ENCODE peak calls at places on chromosomes 11 and 22, in eight cellular contexts. One of them, this sample, is unnamed.

GRCh38 chr22:32475428-32476010 is 908 bp downstream of the FBXO7 start:
- DNase-seq in IMR-90: no peak
- DNase-seq in ovary: peak
- DNase-seq in DND-41: peak
- DNase-seq in spleen: peak
- DNase-seq in RWPE2: no peak
- DNase-seq in upper lobe of right lung: no peak
- DNase-seq in GM23338: peak
- DNase-seq in this sample: no peak

GRCh38 chr22:46595545-46595944 is 24.6 kb upstream of the GRAMD4 start:
- DNase-seq in IMR-90: no peak
- DNase-seq in ovary: no peak
- DNase-seq in DND-41: no peak
- DNase-seq in spleen: peak
- DNase-seq in RWPE2: no peak
- DNase-seq in upper lobe of right lung: peak
- DNase-seq in GM23338: no peak
- DNase-seq in this sample: peak

GRCh38 chr11:67415501-67416304 is at the start of gene CARNS1:
- DNase-seq in IMR-90: no peak
- DNase-seq in ovary: peak
- DNase-seq in DND-41: no peak
- DNase-seq in spleen: peak
- DNase-seq in RWPE2: no peak
- DNase-seq in upper lobe of right lung: no peak
- DNase-seq in GM23338: peak
- DNase-seq in this sample: no peak

GRCh38 chr22:22911327-22912134 is 23.9 kb downstream of the IGLL5 start:
- DNase-seq in IMR-90: no peak
- DNase-seq in ovary: no peak
- DNase-seq in DND-41: no peak
- DNase-seq in spleen: peak
- DNase-seq in RWPE2: no peak
- DNase-seq in upper lobe of right lung: no peak
- DNase-seq in GM23338: no peak
- DNase-seq in this sample: peak

GRCh38 chr11:121318848-121319834 is 26.6 kb downstream of the SC5D start:
- DNase-seq in IMR-90: peak
- DNase-seq in ovary: peak
- DNase-seq in DND-41: peak
- DNase-seq in spleen: no peak
- DNase-seq in RWPE2: no peak
- DNase-seq in upper lobe of right lung: no peak
- DNase-seq in GM23338: peak
- DNase-seq in this sample: no peak

GRCh38 chr11:2575611-2576051 is 124.2 kb downstream of the KCNQ1OT1 start:
- DNase-seq in IMR-90: no peak
- DNase-seq in ovary: no peak
- DNase-seq in DND-41: no peak
- DNase-seq in spleen: peak
- DNase-seq in RWPE2: peak
- DNase-seq in upper lobe of right lung: peak
- DNase-seq in GM23338: no peak
- DNase-seq in this sample: peak

GRCh38 chr11:73907191-73907590 is 30.4 kb downstream of the PAAF1 start:
- DNase-seq in IMR-90: peak
- DNase-seq in ovary: no peak
- DNase-seq in DND-41: no peak
- DNase-seq in spleen: no peak
- DNase-seq in RWPE2: no peak
- DNase-seq in upper lobe of right lung: no peak
- DNase-seq in GM23338: peak
- DNase-seq in this sample: no peak

GRCh38 chr22:29083576-29084566 is 11.0 kb downstream of the KREMEN1 start:
- DNase-seq in IMR-90: peak
- DNase-seq in ovary: no peak
- DNase-seq in DND-41: no peak
- DNase-seq in spleen: peak
- DNase-seq in RWPE2: no peak
- DNase-seq in upper lobe of right lung: no peak
- DNase-seq in GM23338: no peak
- DNase-seq in this sample: no peak

GRCh38 chr22:44460287-44461082 is 37.5 kb downstream of the RTL6 start:
- DNase-seq in IMR-90: no peak
- DNase-seq in ovary: no peak
- DNase-seq in DND-41: no peak
- DNase-seq in spleen: peak
- DNase-seq in RWPE2: no peak
- DNase-seq in upper lobe of right lung: no peak
- DNase-seq in GM23338: no peak
- DNase-seq in this sample: no peak

DNA sequence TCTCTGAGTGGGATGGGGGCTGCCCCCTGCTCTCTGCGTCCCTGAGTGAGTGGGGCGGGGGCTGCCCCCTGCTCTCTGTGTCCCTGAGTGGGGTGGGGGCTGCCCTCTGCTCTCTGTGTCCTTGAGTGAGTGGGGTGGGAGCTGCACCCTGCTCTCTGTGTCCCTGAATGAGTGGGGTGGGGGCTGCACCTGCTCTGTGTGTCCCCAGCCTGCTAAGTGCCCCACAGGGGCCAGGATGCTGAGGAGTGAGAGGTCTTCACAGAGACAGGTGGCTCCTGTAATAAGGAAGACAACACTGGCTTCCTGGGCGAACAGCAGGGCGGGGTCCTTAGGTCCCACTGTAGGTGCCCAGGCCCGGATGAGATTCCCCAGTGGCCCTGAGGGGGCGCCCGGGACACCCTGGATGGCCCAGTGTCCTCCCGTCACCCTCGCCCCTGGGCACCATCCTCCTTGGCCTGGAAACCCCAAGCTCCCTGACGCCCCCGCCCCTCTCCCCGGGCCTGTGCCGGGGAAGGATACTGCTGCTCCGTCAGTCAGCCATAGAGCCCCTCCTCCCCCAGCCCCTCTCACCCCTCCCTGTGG is 3.8 kb upstream of the CCDC188 start:
- DNase-seq in IMR-90: no peak
- DNase-seq in ovary: no peak
- DNase-seq in DND-41: no peak
- DNase-seq in spleen: no peak
- DNase-seq in RWPE2: no peak
- DNase-seq in upper lobe of right lung: no peak
- DNase-seq in GM23338: peak
- DNase-seq in this sample: no peak
- TF ChIP-seq CTCF in IMR-90: no peak
- TF ChIP-seq CTCF in ovary: no peak
- TF ChIP-seq CTCF in DND-41: no peak
- TF ChIP-seq CTCF in spleen: no peak
- TF ChIP-seq CTCF in RWPE2: no peak
- TF ChIP-seq CTCF in upper lobe of right lung: peak
- TF ChIP-seq CTCF in GM23338: peak
- TF ChIP-seq CTCF in this sample: no peak

GRCh38 chr11:94708176-94708575 is 60.0 kb upstream of the AMOTL1 start:
- DNase-seq in IMR-90: no peak
- DNase-seq in ovary: no peak
- DNase-seq in DND-41: no peak
- DNase-seq in spleen: no peak
- DNase-seq in RWPE2: no peak
- DNase-seq in upper lobe of right lung: no peak
- DNase-seq in GM23338: no peak
- DNase-seq in this sample: no peak

GRCh38 chr11:94702481-94702880 is 65.7 kb upstream of the AMOTL1 start:
- DNase-seq in IMR-90: no peak
- DNase-seq in ovary: no peak
- DNase-seq in DND-41: no peak
- DNase-seq in spleen: no peak
- DNase-seq in RWPE2: no peak
- DNase-seq in upper lobe of right lung: no peak
- DNase-seq in GM23338: no peak
- DNase-seq in this sample: no peak

GRCh38 chr11:94708642-94709041 is 59.5 kb upstream of the AMOTL1 start:
- DNase-seq in IMR-90: no peak
- DNase-seq in ovary: no peak
- DNase-seq in DND-41: no peak
- DNase-seq in spleen: no peak
- DNase-seq in RWPE2: no peak
- DNase-seq in upper lobe of right lung: no peak
- DNase-seq in GM23338: no peak
- DNase-seq in this sample: no peak

GRCh38 chr11:94706211-94706610 is 61.9 kb upstream of the AMOTL1 start:
- DNase-seq in IMR-90: peak
- DNase-seq in ovary: no peak
- DNase-seq in DND-41: no peak
- DNase-seq in spleen: no peak
- DNase-seq in RWPE2: peak
- DNase-seq in upper lobe of right lung: no peak
- DNase-seq in GM23338: no peak
- DNase-seq in this sample: no peak

DNA sequence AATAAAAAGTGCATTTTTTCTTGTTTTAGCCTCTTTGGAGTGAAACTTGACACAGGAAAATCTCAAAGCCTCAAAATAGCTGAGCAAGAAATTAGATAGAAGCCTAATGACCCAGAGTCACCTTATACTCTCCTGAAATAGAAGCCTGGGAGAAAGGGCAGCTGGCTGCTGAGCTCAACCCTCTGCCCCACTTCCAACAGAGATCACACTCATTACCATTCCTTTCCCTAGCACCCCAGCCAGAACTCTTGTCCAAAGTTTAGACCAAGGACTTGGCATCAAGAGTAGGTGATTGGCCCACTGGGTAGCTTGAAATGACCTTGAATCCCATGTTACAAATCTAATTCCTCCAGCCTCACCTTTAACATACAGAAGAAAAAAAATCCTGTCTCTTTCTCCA is 62.7 kb upstream of the AMOTL1 start:
- DNase-seq in IMR-90: no peak
- DNase-seq in ovary: no peak
- DNase-seq in DND-41: no peak
- DNase-seq in spleen: no peak
- DNase-seq in RWPE2: no peak
- DNase-seq in upper lobe of right lung: no peak
- DNase-seq in GM23338: no peak
- DNase-seq in this sample: no peak
- H3K27ac ChIP-seq in IMR-90: no peak
- H3K27ac ChIP-seq in ovary: no peak
- H3K27ac ChIP-seq in DND-41: no peak
- H3K27ac ChIP-seq in spleen: no peak
- H3K27ac ChIP-seq in RWPE2: peak
- H3K27ac ChIP-seq in upper lobe of right lung: no peak
- H3K27ac ChIP-seq in GM23338: no peak
- H3K27ac ChIP-seq in this sample: no peak

GRCh38 chr11:78957481-78958245 is 383.0 kb upstream of the NARS2 start:
- DNase-seq in IMR-90: peak
- DNase-seq in ovary: no peak
- DNase-seq in DND-41: no peak
- DNase-seq in spleen: no peak
- DNase-seq in RWPE2: no peak
- DNase-seq in upper lobe of right lung: no peak
- DNase-seq in GM23338: no peak
- DNase-seq in this sample: no peak

GRCh38 chr11:78958444-78958843 is 383.8 kb upstream of the NARS2 start:
- DNase-seq in IMR-90: no peak
- DNase-seq in ovary: no peak
- DNase-seq in DND-41: no peak
- DNase-seq in spleen: no peak
- DNase-seq in RWPE2: no peak
- DNase-seq in upper lobe of right lung: no peak
- DNase-seq in GM23338: no peak
- DNase-seq in this sample: no peak

GRCh38 chr11:78961938-78962701 is 387.5 kb upstream of the NARS2 start:
- DNase-seq in IMR-90: peak
- DNase-seq in ovary: no peak
- DNase-seq in DND-41: no peak
- DNase-seq in spleen: no peak
- DNase-seq in RWPE2: no peak
- DNase-seq in upper lobe of right lung: no peak
- DNase-seq in GM23338: peak
- DNase-seq in this sample: peak

DNA sequence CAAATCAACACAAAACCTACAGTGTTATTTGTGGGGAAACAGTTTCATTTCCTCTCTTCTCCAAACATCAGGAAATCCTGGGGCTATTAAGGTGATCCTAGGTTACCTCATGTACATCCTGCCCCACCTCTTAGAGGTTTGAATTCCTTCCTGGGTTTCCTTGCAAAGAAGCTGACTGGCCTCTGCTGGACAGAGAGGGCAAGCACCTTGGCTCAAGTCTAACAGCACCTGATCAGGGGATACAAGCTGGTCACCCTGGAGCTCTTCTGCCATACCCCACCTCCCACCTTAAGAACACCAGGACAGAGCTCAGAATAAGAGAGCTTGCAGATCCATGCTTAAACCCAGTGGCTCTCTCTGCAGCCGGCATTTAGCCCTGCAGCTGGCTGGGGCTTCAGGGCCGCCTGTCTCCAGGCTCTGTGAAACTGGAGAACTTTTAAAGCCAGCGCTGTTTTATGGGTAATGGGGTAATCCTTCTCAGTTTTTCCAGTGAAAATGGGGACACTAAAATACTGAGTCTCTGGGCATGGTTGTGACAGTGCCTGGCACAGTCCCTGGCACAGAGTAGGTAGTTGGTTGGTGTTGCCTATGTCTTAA is 386.6 kb upstream of the NARS2 start:
- DNase-seq in IMR-90: peak
- DNase-seq in ovary: no peak
- DNase-seq in DND-41: no peak
- DNase-seq in spleen: no peak
- DNase-seq in RWPE2: no peak
- DNase-seq in upper lobe of right lung: no peak
- DNase-seq in GM23338: peak
- DNase-seq in this sample: no peak
- TF ChIP-seq CTCF in IMR-90: peak
- TF ChIP-seq CTCF in ovary: no peak
- TF ChIP-seq CTCF in DND-41: peak
- TF ChIP-seq CTCF in spleen: no peak
- TF ChIP-seq CTCF in RWPE2: peak
- TF ChIP-seq CTCF in upper lobe of right lung: peak
- TF ChIP-seq CTCF in GM23338: peak
- TF ChIP-seq CTCF in this sample: peak

DNA sequence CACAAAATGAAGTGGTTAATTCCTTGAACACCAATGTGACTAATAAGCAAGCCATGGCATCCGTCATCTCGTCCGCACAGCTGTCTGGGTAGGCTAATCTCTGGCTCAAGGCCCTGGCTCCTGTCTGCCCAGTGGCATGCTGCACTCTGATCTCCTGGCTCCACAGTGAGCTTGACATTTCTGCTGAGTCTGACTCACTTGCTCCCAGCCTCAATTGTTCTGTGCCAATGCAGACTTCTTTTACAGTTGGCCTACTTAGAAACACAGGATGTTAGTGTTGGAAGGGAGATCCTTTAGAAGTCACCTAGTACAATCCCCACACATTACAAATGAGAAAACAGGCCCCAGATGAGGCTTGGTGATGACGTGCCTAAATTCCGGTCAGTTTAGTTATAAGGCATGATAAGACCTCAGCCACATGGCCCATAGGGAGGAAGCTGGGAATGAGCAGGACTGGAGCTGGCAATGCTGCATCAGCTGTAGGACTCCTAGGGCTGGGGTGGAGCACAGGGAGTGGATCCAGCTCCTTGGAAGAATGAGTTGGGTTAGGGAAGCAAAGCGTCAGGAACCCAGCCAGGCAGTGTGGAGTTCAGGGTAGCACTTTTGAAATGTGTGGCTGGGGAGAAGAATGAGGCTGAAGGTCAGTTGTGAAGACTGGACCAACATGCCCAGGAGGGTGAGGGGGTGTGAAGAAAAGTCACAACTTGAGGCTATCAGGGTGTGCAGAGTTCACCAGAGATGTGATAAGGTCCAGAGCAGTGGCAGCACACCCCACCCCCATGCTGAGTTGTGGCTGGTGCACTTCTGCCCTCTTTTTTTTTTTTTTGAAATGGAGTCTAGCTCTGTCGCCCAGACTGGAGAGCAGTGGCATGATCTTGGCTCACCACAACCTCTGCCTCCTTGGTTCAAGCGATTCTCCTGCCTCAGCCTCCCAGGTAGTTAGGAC is 70.2 kb upstream of the EED start:
- DNase-seq in IMR-90: peak
- DNase-seq in ovary: peak
- DNase-seq in DND-41: no peak
- DNase-seq in spleen: no peak
- DNase-seq in RWPE2: peak
- DNase-seq in upper lobe of right lung: no peak
- DNase-seq in GM23338: no peak
- DNase-seq in this sample: peak
- H3K27ac ChIP-seq in IMR-90: peak
- H3K27ac ChIP-seq in ovary: no peak
- H3K27ac ChIP-seq in DND-41: no peak
- H3K27ac ChIP-seq in spleen: no peak
- H3K27ac ChIP-seq in RWPE2: peak
- H3K27ac ChIP-seq in upper lobe of right lung: peak
- H3K27ac ChIP-seq in GM23338: no peak
- H3K27ac ChIP-seq in this sample: peak

This sample was measured in kidney.